ENCODE peak calls at places on chromosomes 7 and 10, in five cellular contexts. One of them, this sample, is unnamed.

GRCh38 chr10:73480158-73480557 is 15.7 kb downstream of the PPP3CB start:
- DNase-seq in AG20443: peak; percentile 39
- DNase-seq in foreskin fibroblast: peak; percentile 20
- DNase-seq in skeletal muscle cell: no peak
- DNase-seq in SJSA1: peak; percentile 27
- DNase-seq in this sample: no peak

GRCh38 chr7:29156798-29157461 is 10.6 kb upstream of the CPVL start:
- DNase-seq in AG20443: no peak
- DNase-seq in foreskin fibroblast: no peak
- DNase-seq in SJSA1: no peak
- DNase-seq in skeletal muscle cell: no peak
- DNase-seq in this sample: no peak

GRCh38 chr7:117384693-117385092 is 42.6 kb downstream of the ASZ1 start:
- DNase-seq in foreskin fibroblast: no peak
- DNase-seq in SJSA1: no peak
- DNase-seq in skeletal muscle cell: no peak
- DNase-seq in AG20443: no peak
- DNase-seq in this sample: no peak

GRCh38 chr10:124025638-124026336 is 67.6 kb downstream of the CHST15 start:
- DNase-seq in skeletal muscle cell: no peak
- DNase-seq in SJSA1: no peak
- DNase-seq in AG20443: peak; percentile 49
- DNase-seq in foreskin fibroblast: peak; percentile 29
- DNase-seq in this sample: no peak

GRCh38 chr7:71886066-71886465 is 526.1 kb downstream of the CALN1 start:
- DNase-seq in foreskin fibroblast: no peak
- DNase-seq in skeletal muscle cell: no peak
- DNase-seq in SJSA1: peak; percentile 11
- DNase-seq in AG20443: no peak
- DNase-seq in this sample: no peak

GRCh38 chr7:16962986-16963385 is 81.2 kb upstream of the AGR3 start:
- DNase-seq in SJSA1: no peak
- DNase-seq in skeletal muscle cell: no peak
- DNase-seq in AG20443: no peak
- DNase-seq in foreskin fibroblast: no peak
- DNase-seq in this sample: no peak

GRCh38 chr10:69397972-69398371 is 18.7 kb downstream of the TACR2 start:
- DNase-seq in SJSA1: no peak
- DNase-seq in skeletal muscle cell: no peak
- DNase-seq in foreskin fibroblast: no peak
- DNase-seq in AG20443: no peak
- DNase-seq in this sample: no peak

GRCh38 chr7:71424166-71424803 is 292.3 kb downstream of the GALNT17 start:
- DNase-seq in AG20443: no peak
- DNase-seq in skeletal muscle cell: no peak
- DNase-seq in foreskin fibroblast: no peak
- DNase-seq in SJSA1: no peak
- DNase-seq in this sample: no peak

GRCh38 chr10:130409931-130410330 is 273.7 kb downstream of the GLRX3 start:
- DNase-seq in SJSA1: no peak
- DNase-seq in foreskin fibroblast: no peak
- DNase-seq in skeletal muscle cell: no peak
- DNase-seq in AG20443: no peak
- DNase-seq in this sample: no peak

GRCh38 chr10:99667108-99667751 is 7.9 kb downstream of the ENTPD7 start:
- DNase-seq in skeletal muscle cell: peak; percentile 59
- DNase-seq in AG20443: peak; percentile 54
- DNase-seq in SJSA1: peak; percentile 53
- DNase-seq in foreskin fibroblast: peak; percentile 83
- DNase-seq in this sample: peak; percentile 19

GRCh38 chr7:8434290-8435002 is 1.0 kb downstream of the NXPH1 start:
- DNase-seq in SJSA1: no peak
- DNase-seq in foreskin fibroblast: no peak
- DNase-seq in AG20443: no peak
- DNase-seq in skeletal muscle cell: no peak
- DNase-seq in this sample: no peak

GRCh38 chr7:117698018-117698417 is 175.2 kb downstream of the CTTNBP2 start:
- DNase-seq in skeletal muscle cell: no peak
- DNase-seq in AG20443: no peak
- DNase-seq in foreskin fibroblast: no peak
- DNase-seq in SJSA1: no peak
- DNase-seq in this sample: no peak

GRCh38 chr10:60169111-60169510 is 220.6 kb downstream of the ANK3 start:
- DNase-seq in skeletal muscle cell: no peak
- DNase-seq in foreskin fibroblast: no peak
- DNase-seq in SJSA1: no peak
- DNase-seq in AG20443: no peak
- DNase-seq in this sample: no peak

GRCh38 chr7:46660402-46660801 is 739.3 kb upstream of the IGFBP3 start:
- DNase-seq in foreskin fibroblast: no peak
- DNase-seq in AG20443: no peak
- DNase-seq in skeletal muscle cell: no peak
- DNase-seq in SJSA1: no peak
- DNase-seq in this sample: no peak

GRCh38 chr10:132194726-132195125 is 8.0 kb downstream of the DPYSL4 start:
- DNase-seq in SJSA1: no peak
- DNase-seq in skeletal muscle cell: no peak
- DNase-seq in foreskin fibroblast: no peak
- DNase-seq in AG20443: no peak
- DNase-seq in this sample: no peak

GRCh38 chr7:48083114-48083830 is 5.8 kb upstream of the UPP1 start:
- DNase-seq in SJSA1: peak; percentile 70
- DNase-seq in skeletal muscle cell: no peak
- DNase-seq in foreskin fibroblast: no peak
- DNase-seq in AG20443: no peak
- DNase-seq in this sample: peak; percentile 89

GRCh38 chr7:121366852-121367431 is 29.2 kb downstream of the FAM3C start:
- DNase-seq in AG20443: peak; percentile 35
- DNase-seq in skeletal muscle cell: no peak
- DNase-seq in foreskin fibroblast: peak; percentile 13
- DNase-seq in SJSA1: peak; percentile 40
- DNase-seq in this sample: no peak

GRCh38 chr10:119540038-119540437 is 2.5 kb downstream of the RGS10 start:
- DNase-seq in SJSA1: no peak
- DNase-seq in AG20443: no peak
- DNase-seq in skeletal muscle cell: no peak
- DNase-seq in foreskin fibroblast: no peak
- DNase-seq in this sample: no peak

GRCh38 chr10:129622736-129623135 is 155.7 kb downstream of the MGMT start:
- DNase-seq in skeletal muscle cell: no peak
- DNase-seq in SJSA1: no peak
- DNase-seq in foreskin fibroblast: no peak
- DNase-seq in AG20443: no peak
- DNase-seq in this sample: no peak

GRCh38 chr7:103605640-103606039 is 159.6 kb upstream of the SLC26A5 start:
- DNase-seq in AG20443: no peak
- DNase-seq in SJSA1: no peak
- DNase-seq in skeletal muscle cell: no peak
- DNase-seq in foreskin fibroblast: no peak
- DNase-seq in this sample: no peak

GRCh38 chr10:63547628-63548356 is 26.6 kb downstream of the REEP3 start:
- DNase-seq in SJSA1: no peak
- DNase-seq in skeletal muscle cell: no peak
- DNase-seq in AG20443: peak; percentile 35
- DNase-seq in foreskin fibroblast: no peak
- DNase-seq in this sample: no peak

GRCh38 chr10:17183110-17183509 is 18.4 kb downstream of the TRDMT1 start:
- DNase-seq in skeletal muscle cell: no peak
- DNase-seq in foreskin fibroblast: no peak
- DNase-seq in SJSA1: no peak
- DNase-seq in AG20443: no peak
- DNase-seq in this sample: no peak

GRCh38 chr10:6327906-6328707 is 125.4 kb downstream of the PFKFB3 start:
- DNase-seq in foreskin fibroblast: no peak
- DNase-seq in AG20443: no peak
- DNase-seq in SJSA1: no peak
- DNase-seq in skeletal muscle cell: no peak
- DNase-seq in this sample: no peak

GRCh38 chr10:117366741-117367140 is 8.5 kb downstream of the PDZD8 start:
- DNase-seq in AG20443: no peak
- DNase-seq in foreskin fibroblast: no peak
- DNase-seq in skeletal muscle cell: no peak
- DNase-seq in SJSA1: no peak
- DNase-seq in this sample: no peak

GRCh38 chr10:21329995-21330627 is 195.4 kb downstream of the SKIDA1 start:
- DNase-seq in AG20443: peak; percentile 56
- DNase-seq in skeletal muscle cell: no peak
- DNase-seq in foreskin fibroblast: peak; percentile 74
- DNase-seq in SJSA1: peak; percentile 86
- DNase-seq in this sample: peak; percentile 47

GRCh38 chr10:86263907-86264306 is 102.7 kb downstream of the GRID1 start:
- DNase-seq in AG20443: no peak
- DNase-seq in skeletal muscle cell: no peak
- DNase-seq in SJSA1: no peak
- DNase-seq in foreskin fibroblast: no peak
- DNase-seq in this sample: no peak

GRCh38 chr7:27433581-27433980 is 191.0 kb downstream of the EVX1 start:
- DNase-seq in skeletal muscle cell: no peak
- DNase-seq in AG20443: no peak
- DNase-seq in SJSA1: no peak
- DNase-seq in foreskin fibroblast: no peak
- DNase-seq in this sample: no peak

GRCh38 chr10:12419279-12419847 is 70.0 kb downstream of the CAMK1D start:
- DNase-seq in foreskin fibroblast: peak; percentile 82
- DNase-seq in SJSA1: peak; percentile 81
- DNase-seq in AG20443: peak; percentile 82
- DNase-seq in skeletal muscle cell: peak; percentile 96
- DNase-seq in this sample: peak; percentile 91

GRCh38 chr7:105024734-105025133 is 10.7 kb downstream of the KMT2E start:
- DNase-seq in SJSA1: peak; percentile 44
- DNase-seq in AG20443: no peak
- DNase-seq in foreskin fibroblast: peak; percentile 44
- DNase-seq in skeletal muscle cell: peak; percentile 29
- DNase-seq in this sample: no peak

GRCh38 chr10:102775973-102776669 is 32.4 kb downstream of the WBP1L start:
- DNase-seq in foreskin fibroblast: peak; percentile 54
- DNase-seq in SJSA1: peak; percentile 72
- DNase-seq in AG20443: peak; percentile 71
- DNase-seq in skeletal muscle cell: peak; percentile 82
- DNase-seq in this sample: peak; percentile 37

GRCh38 chr10:30185916-30186315 is 126.5 kb upstream of the JCAD start:
- DNase-seq in foreskin fibroblast: peak; percentile 81
- DNase-seq in AG20443: peak; percentile 80
- DNase-seq in SJSA1: peak; percentile 74
- DNase-seq in skeletal muscle cell: peak; percentile 79
- DNase-seq in this sample: no peak

GRCh38 chr7:816751-817671 is 15.3 kb upstream of the SUN1 start:
- DNase-seq in skeletal muscle cell: no peak
- DNase-seq in AG20443: peak; percentile 48
- DNase-seq in SJSA1: peak; percentile 24
- DNase-seq in foreskin fibroblast: no peak
- DNase-seq in this sample: peak; percentile 39

GRCh38 chr10:63516207-63516606 is 5.0 kb upstream of the REEP3 start:
- DNase-seq in foreskin fibroblast: no peak
- DNase-seq in skeletal muscle cell: no peak
- DNase-seq in AG20443: no peak
- DNase-seq in SJSA1: no peak
- DNase-seq in this sample: no peak

GRCh38 chr7:25979605-25980004 is 172.4 kb upstream of the NFE2L3 start:
- DNase-seq in skeletal muscle cell: no peak
- DNase-seq in AG20443: no peak
- DNase-seq in foreskin fibroblast: no peak
- DNase-seq in SJSA1: no peak
- DNase-seq in this sample: no peak

GRCh38 chr10:4894335-4894734 is 68.3 kb downstream of the AKR1E2 start:
- DNase-seq in AG20443: no peak
- DNase-seq in foreskin fibroblast: no peak
- DNase-seq in SJSA1: no peak
- DNase-seq in skeletal muscle cell: no peak
- DNase-seq in this sample: no peak